ENCODE peak calls at places on chromosomes 13 and 19, in ten cellular contexts. C is amygdala; Z is caudate nucleus; I is activated T-helper 2 cell treated with anti-CD3 and anti-CD28 coated beads, Interferon-gamma antibody, Interleukin-2, Interleukin-4, amounts not matched to agents 10 μg/mL and 5 μg/mL and 100 μg/mL, durations not matched to agents 14 hours and 24 hours and 36 hours; Q is AG09319; L is NCI-H774; R is stimulated activated CD8-positive, alpha-beta memory T cell treated with anti-CD3 and anti-CD28 coated beads, Interleukin-7, amount 100 ng/mL, for 1 hour; J is effector CD4-positive, alpha-beta T cell; U is A549; B is GM06990. V is an unnamed sample.

GRCh38 chr13:113551081-113552000 is 33.2 kb upstream of the TFDP1 start:
- DNase-seq in C (no peak), Z (no peak), I (no peak), Q (no peak), L (peak; percentile 84), R (no peak), J (no peak), U (no peak), B (no peak), V (no peak)

GRCh38 chr13:80979035-80979641 is 638.2 kb upstream of the SPRY2 start:
- DNase-seq in C (peak; percentile 2), Z (peak; percentile 7), I (no peak), Q (peak; percentile 18), L (no peak), R (no peak), J (no peak), U (peak; percentile 70), B (no peak), V (peak; percentile 85)

GRCh38 chr13:47112900-47113299 is 216.0 kb upstream of the HTR2A start:
- DNase-seq in C (no peak), Z (no peak), I (no peak), Q (no peak), L (no peak), R (no peak), J (no peak), U (no peak), B (no peak), V (no peak)

GRCh38 chr19:3466630-3467029 is 13.7 kb downstream of the SMIM24 start:
- DNase-seq in C (peak; percentile 44), Z (no peak), I (no peak), Q (no peak), L (no peak), R (no peak), J (no peak), U (no peak), B (no peak), V (no peak)

GRCh38 chr19:18110833-18111232 is 13.3 kb downstream of the MAST3 start:
- DNase-seq in C (no peak), Z (no peak), I (no peak), Q (no peak), L (no peak), R (no peak), J (no peak), U (no peak), B (no peak), V (peak; percentile 60)

GRCh38 chr13:45833663-45834062 is 17.9 kb downstream of the SIAH3 start:
- DNase-seq in C (no peak), Z (no peak), I (no peak), Q (peak; percentile 4), L (no peak), R (no peak), J (no peak), U (no peak), B (no peak), V (no peak)

GRCh38 chr13:108609353-108609752 is 20.1 kb upstream of the MYO16 start:
- DNase-seq in C (no peak), Z (no peak), I (no peak), Q (peak; percentile 10), L (no peak), R (no peak), J (no peak), U (peak; percentile 31), B (no peak), V (peak; percentile 57)

GRCh38 chr13:26477681-26478080 is 79.8 kb upstream of the WASF3 start:
- DNase-seq in C (no peak), Z (no peak), I (no peak), Q (no peak), L (no peak), R (no peak), J (no peak), U (no peak), B (no peak), V (no peak)

GRCh38 chr19:3152431-3152780 is 16.6 kb downstream of the GNA15 start:
- DNase-seq in C (no peak), Z (no peak), I (no peak), Q (no peak), L (no peak), R (no peak), J (no peak), U (no peak), B (no peak), V (no peak)

GRCh38 chr19:20039203-20039723 is at the start of gene ZNF682:
- DNase-seq in C (peak; percentile 66), Z (peak; percentile 94), I (peak; percentile 81), Q (peak; percentile 84), L (peak; percentile 96), R (peak; percentile 79), J (peak; percentile 92), U (no peak), B (peak; percentile 72), V (peak; percentile 100)

GRCh38 chr13:94009696-94010095 is 469.8 kb downstream of the DCT start:
- DNase-seq in C (no peak), Z (no peak), I (no peak), Q (no peak), L (no peak), R (no peak), J (no peak), U (no peak), B (no peak), V (no peak)

GRCh38 chr19:45331411-45331810 is 8.7 kb upstream of the CKM start:
- DNase-seq in C (no peak), Z (no peak), I (no peak), Q (no peak), L (peak; percentile 71), R (no peak), J (no peak), U (no peak), B (no peak), V (peak; percentile 32)

GRCh38 chr13:111343186-111343805 is 22.9 kb downstream of the TEX29 start:
- DNase-seq in C (no peak), Z (no peak), I (no peak), Q (no peak), L (no peak), R (no peak), J (no peak), U (no peak), B (no peak), V (no peak)

GRCh38 chr13:71869274-71869673 is 2.3 kb upstream of the DACH1 start:
- DNase-seq in C (no peak), Z (no peak), I (no peak), Q (no peak), L (no peak), R (no peak), J (no peak), U (no peak), B (no peak), V (peak; percentile 64)

GRCh38 chr19:31749231-31749630 is 400.0 kb upstream of the TSHZ3 start:
- DNase-seq in C (no peak), Z (no peak), I (no peak), Q (no peak), L (no peak), R (no peak), J (no peak), U (no peak), B (no peak), V (peak; percentile 86)

GRCh38 chr19:7742575-7742974 is 4.8 kb downstream of the CD209 start:
- DNase-seq in C (no peak), Z (no peak), I (no peak), Q (no peak), L (no peak), R (no peak), J (no peak), U (no peak), B (no peak), V (peak; percentile 85)

GRCh38 chr19:35773020-35773809 is 2.1 kb upstream of the ARHGAP33 start:
- DNase-seq in C (no peak), Z (no peak), I (no peak), Q (no peak), L (no peak), R (no peak), J (no peak), U (peak; percentile 68), B (no peak), V (no peak)

GRCh38 chr13:98890186-98890585 is 87.7 kb downstream of the DOCK9 start:
- DNase-seq in C (no peak), Z (peak; percentile 8), I (no peak), Q (no peak), L (no peak), R (no peak), J (no peak), U (no peak), B (no peak), V (no peak)

GRCh38 chr13:96053003-96053703 is at the start of gene UGGT2:
- DNase-seq in C (peak; percentile 62), Z (peak; percentile 72), I (peak; percentile 10), Q (peak; percentile 89), L (peak; percentile 90), R (no peak), J (no peak), U (peak; percentile 92), B (peak; percentile 94), V (peak; percentile 96)

GRCh38 chr13:20401958-20402856 is 123.5 kb downstream of the CRYL1 start:
- DNase-seq in C (no peak), Z (no peak), I (peak; percentile 22), Q (no peak), L (no peak), R (no peak), J (no peak), U (no peak), B (no peak), V (no peak)

GRCh38 chr13:36685912-36686311 is 12.1 kb downstream of the SERTM1 start:
- DNase-seq in C (no peak), Z (no peak), I (no peak), Q (no peak), L (no peak), R (no peak), J (no peak), U (no peak), B (no peak), V (peak; percentile 83)

GRCh38 chr19:2733930-2734588 is 5.8 kb downstream of the SLC39A3 start:
- DNase-seq in C (no peak), Z (no peak), I (no peak), Q (no peak), L (no peak), R (no peak), J (no peak), U (no peak), B (no peak), V (no peak)

GRCh38 chr13:107553838-107554237 is 661.5 kb downstream of the LIG4 start:
- DNase-seq in C (no peak), Z (no peak), I (no peak), Q (no peak), L (no peak), R (no peak), J (no peak), U (no peak), B (no peak), V (no peak)

GRCh38 chr13:113545455-113545930 is 39.1 kb upstream of the TFDP1 start:
- DNase-seq in C (no peak), Z (no peak), I (no peak), Q (peak; percentile 49), L (no peak), R (no peak), J (no peak), U (no peak), B (no peak), V (no peak)

GRCh38 chr19:54790711-54791110 is 12.7 kb upstream of the KIR2DL4 start:
- DNase-seq in C (no peak), Z (no peak), I (no peak), Q (no peak), L (no peak), R (no peak), J (no peak), U (no peak), B (no peak), V (no peak)

GRCh38 chr19:51333836-51334460 is 8.0 kb downstream of the VSIG10L start:
- DNase-seq in C (no peak), Z (no peak), I (no peak), Q (no peak), L (no peak), R (no peak), J (no peak), U (peak; percentile 54), B (no peak), V (peak; percentile 65)

GRCh38 chr19:29277107-29277506 is 64.2 kb upstream of the UQCRFS1 start:
- DNase-seq in C (no peak), Z (no peak), I (peak; percentile 68), Q (no peak), L (peak; percentile 12), R (peak; percentile 12), J (peak; percentile 12), U (peak; percentile 52), B (peak; percentile 21), V (no peak)

GRCh38 chr13:33185853-33186252 is 99.7 kb downstream of the STARD13 start:
- DNase-seq in C (no peak), Z (no peak), I (no peak), Q (no peak), L (no peak), R (no peak), J (no peak), U (no peak), B (no peak), V (no peak)